ENCODE peak calls at places on chromosomes 6 and 20, in four cellular contexts. C, I, X and M are unnamed samples. For H3K4me1, the result is how much of the 10 kb centered on the place peaks cover.

GRCh38 chr20:23647346-23647745 is 9.6 kb upstream of the CST3 start:
- DNase-seq in C (no peak), I (no peak), X (no peak), M (no peak)

GRCh38 chr20:24638546-24639166 is 169.2 kb downstream of the SYNDIG1 start:
- DNase-seq in C (no peak), I (no peak), X (no peak), M (no peak)

GRCh38 chr6:166942393-166943168 is 13.8 kb downstream of the RNASET2 start:
- DNase-seq in C (peak), I (no peak), X (no peak), M (no peak)

GRCh38 chr6:81696505-81696904 is 56.0 kb downstream of the TENT5A start:
- DNase-seq in C (no peak), I (no peak), X (no peak), M (no peak)

GRCh38 chr6:115896538-115897129 is 164.1 kb downstream of the FRK start:
- DNase-seq in C (peak), I (no peak), X (no peak), M (no peak)

GRCh38 chr6:32529697-32530429 is at the start of gene HLA-DRB5:
- DNase-seq in C (no peak), I (peak), X (peak), M (peak)

GRCh38 chr6:16338577-16339262 is 100.3 kb downstream of the GMPR start:
- DNase-seq in C (peak), I (no peak), X (peak), M (peak)

GRCh38 chr6:31252625-31253024 is 19.3 kb downstream of the HLA-C start:
- DNase-seq in C (no peak), I (no peak), X (no peak), M (no peak)

GRCh38 chr20:17504898-17505663 is 26.1 kb downstream of the BFSP1 start:
- DNase-seq in C (peak), I (peak), X (peak), M (peak)

GRCh38 chr20:3803854-3804253 is 7.7 kb downstream of the CDC25B start:
- DNase-seq in C (no peak), I (no peak), X (no peak), M (no peak)

GRCh38 chr6:144151010-144151727 is 852 bp downstream of the STX11 start:
- DNase-seq in C (no peak), I (peak), X (peak), M (no peak)

GRCh38 chr6:17394192-17394611 is 807 bp downstream of the CAP2 start:
- DNase-seq in C (no peak), I (peak), X (peak), M (no peak)

GRCh38 chr6:163844352-163844751 is 429.8 kb downstream of the QKI start:
- DNase-seq in C (no peak), I (no peak), X (no peak), M (no peak)

GRCh38 chr6:41027251-41027650 is 11.8 kb downstream of the UNC5CL start:
- DNase-seq in C (no peak), I (no peak), X (no peak), M (no peak)

GRCh38 chr6:34103321-34103720 is 42.6 kb downstream of the GRM4 start:
- DNase-seq in C (peak), I (no peak), X (no peak), M (no peak)

GRCh38 chr20:56630506-56631317 is 1.6 kb downstream of the TFAP2C start:
- DNase-seq in C (peak), I (no peak), X (no peak), M (no peak)

GRCh38 chr6:170238741-170239565 is 51.9 kb downstream of the DLL1 start:
- DNase-seq in C (no peak), I (no peak), X (no peak), M (peak)

GRCh38 chr20:50169329-50169823 is 15.9 kb upstream of the PEDS1 start:
- DNase-seq in C (peak), I (peak), X (peak), M (peak)

GRCh38 chr20:37630993-37631392 is 62.8 kb upstream of the CTNNBL1 start:
- DNase-seq in C (no peak), I (no peak), X (no peak), M (no peak)

GRCh38 chr6:12288844-12289654 is 1.1 kb upstream of the EDN1 start:
- DNase-seq in C (peak), I (no peak), X (peak), M (no peak)

GRCh38 chr6:13220266-13220665 is 108.1 kb downstream of the TBC1D7 start:
- DNase-seq in C (no peak), I (no peak), X (no peak), M (no peak)

GRCh38 chr6:46172176-46172575 is 1.4 kb upstream of the ENPP5 start:
- DNase-seq in C (no peak), I (no peak), X (no peak), M (no peak)
- TF ChIP-seq CTCF in C (no peak), I (no peak), X (no peak), M (no peak)

DNA sequence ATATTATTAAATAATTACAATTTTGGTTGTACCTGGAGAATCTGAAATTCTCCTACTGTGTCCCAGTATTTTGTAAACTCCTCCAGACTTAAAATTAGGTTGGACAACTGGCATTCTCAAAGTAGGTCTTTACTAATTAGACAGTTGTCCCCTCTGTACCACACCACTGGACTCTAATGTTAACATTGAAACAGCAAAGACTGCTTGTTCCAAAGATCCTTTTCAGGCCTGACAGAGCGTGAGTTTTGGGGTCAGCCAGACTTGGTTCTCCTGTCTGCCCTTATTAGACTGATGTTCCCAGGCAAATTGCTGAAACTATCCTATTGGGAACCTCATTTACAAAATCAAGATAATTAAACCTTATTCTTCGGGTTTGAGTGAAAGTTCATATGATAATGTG is 3.8 kb upstream of the BICRAL start:
- DNase-seq in C (no peak), I (no peak), X (no peak), M (no peak)
- H3K4me1 ChIP-seq in C (under half), I (under half), X (under half), M (under half)

GRCh38 chr6:99613398-99613704 is 6.7 kb downstream of the PRDM13 start:
- DNase-seq in C (peak), I (peak), X (no peak), M (no peak)

GRCh38 chr6:99617131-99617530 is 10.5 kb downstream of the PRDM13 start:
- DNase-seq in C (no peak), I (no peak), X (no peak), M (no peak)

GRCh38 chr6:99612551-99613397 is 6.1 kb downstream of the PRDM13 start:
- DNase-seq in C (no peak), I (no peak), X (no peak), M (no peak)

GRCh38 chr6:99613705-99614429 is 7.2 kb downstream of the PRDM13 start:
- DNase-seq in C (peak), I (no peak), X (no peak), M (no peak)

GRCh38 chr6:99614430-99615161 is 8.0 kb downstream of the PRDM13 start:
- DNase-seq in C (peak), I (no peak), X (no peak), M (no peak)
- TF ChIP-seq CTCF in C (no peak), I (no peak), X (no peak), M (no peak)

DNA sequence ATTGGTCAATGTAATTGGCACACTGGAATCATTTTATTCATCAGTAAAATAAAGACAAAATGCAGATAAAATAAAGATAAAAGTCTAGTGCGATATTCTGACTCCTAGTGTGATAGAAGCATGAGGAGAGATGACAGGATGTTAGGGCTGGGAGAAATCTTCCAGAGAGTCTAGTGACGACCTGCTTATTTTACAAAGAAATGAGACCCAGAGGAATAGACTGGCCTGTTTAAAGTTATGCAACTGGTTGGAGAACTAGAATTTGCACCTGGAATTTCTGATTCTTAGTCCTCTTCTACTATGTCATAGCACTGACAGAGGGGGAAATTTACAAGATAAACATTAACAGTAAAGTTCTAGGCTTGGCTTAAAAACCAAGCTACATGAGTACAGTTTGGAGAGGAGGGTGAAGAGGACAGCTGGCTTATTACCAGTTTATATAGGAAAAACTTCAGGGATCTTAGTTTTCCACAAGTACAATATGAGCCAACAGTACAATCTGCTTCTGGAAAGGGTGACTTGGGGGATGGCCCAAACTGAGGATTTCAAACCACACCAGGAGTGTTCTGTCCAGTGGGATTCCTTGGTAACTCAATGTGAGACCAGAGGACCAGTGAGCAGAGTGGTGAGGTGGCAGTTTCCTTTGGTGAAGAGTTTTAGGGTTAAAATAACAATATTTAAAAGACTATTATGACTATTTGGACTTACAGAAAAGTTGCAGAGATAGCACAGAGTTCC is 269.6 kb downstream of the CD109 start:
- DNase-seq in C (no peak), I (no peak), X (no peak), M (no peak)
- H3K4me1 ChIP-seq in C (under half), I (under half), X (under half), M (under half)

GRCh38 chr20:1440024-1440423 is 26.6 kb downstream of the NSFL1C start:
- DNase-seq in C (peak), I (no peak), X (no peak), M (no peak)
- TF ChIP-seq CTCF in C (peak), I (peak), X (peak), M (no peak)

GRCh38 chr20:9441948-9442347 is 72.4 kb upstream of the LAMP5 start:
- DNase-seq in C (no peak), I (no peak), X (no peak), M (no peak)

GRCh38 chr20:9440891-9441290 is 73.5 kb upstream of the LAMP5 start:
- DNase-seq in C (no peak), I (no peak), X (no peak), M (no peak)

GRCh38 chr20:9444921-9445320 is 69.5 kb upstream of the LAMP5 start:
- DNase-seq in C (no peak), I (no peak), X (no peak), M (no peak)

GRCh38 chr20:9439806-9440205 is 74.6 kb upstream of the LAMP5 start:
- DNase-seq in C (no peak), I (no peak), X (no peak), M (no peak)

DNA sequence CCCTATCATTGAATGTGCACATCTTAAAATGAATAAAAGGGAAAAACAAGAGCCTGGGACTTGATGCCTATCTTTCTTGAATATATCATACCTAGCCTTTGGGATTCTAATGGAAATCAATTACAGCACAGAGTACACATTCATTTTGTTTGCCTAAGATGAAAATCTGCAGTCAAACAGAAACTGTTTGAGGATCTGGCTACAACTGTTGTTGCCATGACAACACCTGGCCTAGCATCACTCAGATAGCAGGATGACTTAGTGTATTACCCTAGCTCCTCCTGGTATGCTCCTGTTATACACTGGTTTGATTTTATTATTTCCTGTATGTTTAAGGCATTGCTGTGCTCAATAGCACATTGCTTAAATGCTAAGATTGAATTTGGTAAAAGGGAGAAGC is 71.5 kb upstream of the LAMP5 start:
- DNase-seq in C (peak), I (no peak), X (peak), M (no peak)
- H3K4me1 ChIP-seq in C (under half), I (under half), X (under half), M (under half)